ENCODE peak calls at places on chromosomes 4 and X, in four cellular contexts. I, T, Z and N are unnamed samples.

GRCh38 chr4:186829740-186830449 is 106.2 kb upstream of the FAT1 start:
- DNase-seq in I (no peak), T (peak; percentile 99), Z (no peak), N (peak; percentile 90)

GRCh38 chr4:102610007-102610406 is 108.8 kb downstream of the NFKB1 start:
- DNase-seq in I (no peak), T (peak; percentile 56), Z (no peak), N (no peak)

GRCh38 chr4:73620115-73620792 is at the start of gene RASSF6:
- DNase-seq in I (no peak), T (peak; percentile 27), Z (peak; percentile 93), N (peak; percentile 88)

GRCh38 chr4:108313546-108314339 is 145.0 kb upstream of the LEF1 start:
- DNase-seq in I (no peak), T (no peak), Z (no peak), N (no peak)

GRCh38 chr4:41339812-41340809 is 83.4 kb downstream of the UCHL1 start:
- DNase-seq in I (peak; percentile 30), T (peak; percentile 61), Z (no peak), N (no peak)

GRCh38 chr4:183182873-183183725 is 84.0 kb downstream of the WWC2 start:
- DNase-seq in I (peak; percentile 20), T (peak; percentile 90), Z (no peak), N (peak; percentile 87)

GRCh38 chr4:576245-576821 is at the start of gene TMEM271:
- DNase-seq in I (no peak), T (no peak), Z (no peak), N (no peak)

GRCh38 chr4:108788731-108789130 is 25.9 kb upstream of the ETNPPL start:
- DNase-seq in I (no peak), T (no peak), Z (no peak), N (no peak)

GRCh38 chr4:100547541-100548208 is 29.9 kb upstream of the EMCN start:
- DNase-seq in I (no peak), T (no peak), Z (no peak), N (no peak)

GRCh38 chrX:18792828-18793227 is 85.4 kb downstream of the PPEF1 start:
- DNase-seq in I (no peak), T (no peak), Z (no peak), N (no peak)

GRCh38 chr4:177442623-177443155 is 452 bp upstream of the AGA start:
- DNase-seq in I (no peak), T (peak; percentile 31), Z (no peak), N (peak; percentile 23)

GRCh38 chrX:135009838-135010237 is 12.5 kb downstream of the RTL8B start:
- DNase-seq in I (no peak), T (no peak), Z (no peak), N (no peak)

GRCh38 chr4:3266076-3266475 is 17.1 kb downstream of the MSANTD1 start:
- DNase-seq in I (peak; percentile 1), T (no peak), Z (no peak), N (no peak)

GRCh38 chrX:107628662-107629532 is 587 bp downstream of the PRPS1 start:
- DNase-seq in I (peak; percentile 5), T (peak; percentile 23), Z (peak; percentile 59), N (peak; percentile 62)

GRCh38 chr4:168309781-168310180 is 8.8 kb downstream of the DDX60 start:
- DNase-seq in I (no peak), T (peak; percentile 30), Z (no peak), N (no peak)

GRCh38 chr4:7371122-7371941 is 63.4 kb downstream of the PSAPL1 start:
- DNase-seq in I (no peak), T (peak; percentile 53), Z (no peak), N (peak; percentile 8)

GRCh38 chrX:68396953-68397352 is 36.3 kb downstream of the OPHN1 start:
- DNase-seq in I (no peak), T (peak; percentile 14), Z (no peak), N (no peak)

GRCh38 chrX:72180539-72180938 is 1.0 kb upstream of the PIN4 start:
- DNase-seq in I (no peak), T (no peak), Z (no peak), N (no peak)

GRCh38 chr4:44493924-44494323 is 45.3 kb upstream of the KCTD8 start:
- DNase-seq in I (no peak), T (peak; percentile 15), Z (no peak), N (peak; percentile 17)

GRCh38 chr4:34043131-34043530 is 2201.2 kb downstream of the ARAP2 start:
- DNase-seq in I (no peak), T (peak; percentile 65), Z (no peak), N (no peak)

GRCh38 chrX:7334253-7334935 is 186.4 kb upstream of the PUDP start:
- DNase-seq in I (no peak), T (peak; percentile 72), Z (no peak), N (peak; percentile 0)

GRCh38 chrX:38803609-38804480 is 2.6 kb downstream of the MID1IP1 start:
- DNase-seq in I (peak; percentile 77), T (peak; percentile 51), Z (peak; percentile 94), N (peak; percentile 39)

GRCh38 chrX:136275553-136275952 is 24.4 kb upstream of the MAP7D3 start:
- DNase-seq in I (no peak), T (no peak), Z (no peak), N (peak; percentile 10)

GRCh38 chr4:77501851-77502250 is 103.8 kb upstream of the CXCL13 start:
- DNase-seq in I (no peak), T (no peak), Z (no peak), N (no peak)

GRCh38 chr4:140059159-140059558 is 94.8 kb downstream of the MAML3 start:
- DNase-seq in I (no peak), T (peak; percentile 57), Z (no peak), N (no peak)

GRCh38 chrX:20294284-20294683 is 27.6 kb upstream of the RPS6KA3 start:
- DNase-seq in I (no peak), T (no peak), Z (no peak), N (no peak)

GRCh38 chrX:120305531-120306145 is 5.6 kb downstream of the TMEM255A start:
- DNase-seq in I (no peak), T (no peak), Z (no peak), N (no peak)

GRCh38 chrX:1336331-1337143 is at the start of gene IL3RA:
- DNase-seq in I (peak; percentile 58), T (peak; percentile 48), Z (no peak), N (no peak)

GRCh38 chr4:152579916-152580315 is 44.0 kb upstream of the FBXW7 start:
- DNase-seq in I (no peak), T (no peak), Z (no peak), N (no peak)

DNA sequence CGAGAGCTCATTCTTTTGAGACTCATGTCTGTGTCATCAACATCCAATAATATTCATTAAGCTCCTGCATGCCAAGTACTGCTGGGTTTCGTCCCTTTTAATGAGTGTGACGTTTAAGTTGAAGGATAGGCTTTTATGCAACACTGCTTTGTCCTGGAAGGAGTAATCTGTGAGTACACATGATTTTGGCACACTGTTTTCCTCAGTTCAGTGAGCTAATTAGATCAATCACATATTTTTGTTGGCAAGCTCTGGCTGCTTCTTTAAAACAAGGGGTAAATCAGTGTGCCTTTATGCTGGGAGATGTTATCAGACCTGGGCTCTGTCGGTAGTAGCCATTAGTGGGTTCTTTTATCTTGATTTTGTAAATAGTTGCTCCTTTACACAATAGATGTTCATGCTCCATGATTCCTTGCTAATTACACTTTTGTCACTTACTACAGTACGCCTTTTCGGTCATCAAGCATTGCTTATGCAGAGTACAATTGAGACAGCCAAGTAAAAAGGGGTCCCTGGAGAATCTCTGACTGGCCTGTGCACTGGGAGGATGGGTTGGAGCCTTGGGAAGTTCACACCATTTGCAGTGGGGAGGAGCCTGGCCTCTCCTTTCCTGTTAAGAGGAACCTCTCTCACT is 132.6 kb downstream of the FHIP1A start:
- DNase-seq in I (no peak), T (peak; percentile 72), Z (no peak), N (peak; percentile 98)
- H3K4me3 ChIP-seq in I (no peak overlapping the region), T (no peak overlapping the region), Z (no peak overlapping the region), N (no peak overlapping the region)

GRCh38 chr4:90415116-90415515 is 287.9 kb downstream of the CCSER1 start:
- DNase-seq in I (no peak), T (no peak), Z (no peak), N (no peak)

DNA sequence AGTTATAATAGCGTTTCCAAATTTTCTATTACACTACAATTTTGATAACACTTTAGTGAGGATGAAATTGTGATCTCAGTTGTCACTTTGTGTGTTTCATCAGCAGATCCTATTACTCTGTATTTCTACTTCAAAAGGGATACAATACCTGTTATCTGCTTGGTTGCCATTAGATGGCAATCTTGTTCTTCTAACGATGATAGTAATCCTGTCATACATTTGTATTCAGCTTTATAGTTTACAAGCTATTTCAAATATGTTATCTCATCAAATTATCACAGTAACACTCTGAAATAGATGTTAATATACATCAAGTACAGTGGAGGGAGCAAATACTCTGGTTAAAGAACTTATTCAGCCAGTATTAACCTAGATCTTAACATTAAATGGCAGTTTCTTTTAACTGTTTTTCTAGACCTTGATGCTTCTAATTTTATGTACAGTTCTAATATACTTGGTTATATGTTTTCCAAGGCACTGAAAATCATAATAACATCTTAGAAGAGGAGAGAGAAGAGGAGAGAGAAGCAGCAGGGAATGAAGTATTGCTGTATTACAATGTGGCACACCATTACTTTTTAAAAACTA is 292.0 kb downstream of the CCSER1 start:
- DNase-seq in I (no peak), T (peak; percentile 65), Z (no peak), N (peak; percentile 64)
- TF ChIP-seq CTCF in I (peak; percentile 56), T (peak; percentile 62), Z (peak; percentile 54), N (peak; percentile 45)

GRCh38 chr4:94562285-94562684 is 110.5 kb downstream of the PDLIM5 start:
- DNase-seq in I (no peak), T (no peak), Z (no peak), N (no peak)
- H3K4me3 ChIP-seq in I (no peak overlapping the region), T (no peak overlapping the region), Z (no peak overlapping the region), N (no peak overlapping the region)

GRCh38 chr4:16205298-16206164 is 20.7 kb downstream of the TAPT1 start:
- DNase-seq in I (no peak), T (peak; percentile 57), Z (no peak), N (peak; percentile 35)
- TF ChIP-seq CTCF in I (peak; percentile 54), T (peak; percentile 68), Z (peak; percentile 57), N (peak; percentile 75)

GRCh38 chr4:86940176-86940575 is 5.4 kb downstream of the AFF1 start:
- DNase-seq in I (no peak), T (no peak), Z (no peak), N (no peak)
- H3K4me3 ChIP-seq in I (no peak overlapping the region), T (no peak overlapping the region), Z (no peak overlapping the region), N (no peak overlapping the region)